ENCODE peak calls at places on chromosomes 7 and 10, in five cellular contexts. One of them, this sample, is unnamed.

GRCh38 chr7:136528329-136528728 is 340.1 kb upstream of the CHRM2 start:
- DNase-seq in Caco-2: no peak
- DNase-seq in NCI-H1105 treated with DMSO at 0.1 percent for 48 hours: no peak
- DNase-seq in DND-41: no peak
- DNase-seq in RPMI7951: peak
- DNase-seq in this sample: peak

GRCh38 chr7:33905389-33906032 is at the start of gene BMPER:
- DNase-seq in Caco-2: peak
- DNase-seq in NCI-H1105 treated with DMSO at 0.1 percent for 48 hours: peak
- DNase-seq in DND-41: no peak
- DNase-seq in RPMI7951: peak
- DNase-seq in this sample: no peak

GRCh38 chr10:88974012-88974411 is 16.6 kb upstream of the FAS start:
- DNase-seq in Caco-2: no peak
- DNase-seq in NCI-H1105 treated with DMSO at 0.1 percent for 48 hours: no peak
- DNase-seq in DND-41: no peak
- DNase-seq in RPMI7951: peak
- DNase-seq in this sample: no peak

GRCh38 chr7:107353701-107354100 is 116.2 kb upstream of the GPR22 start:
- DNase-seq in Caco-2: no peak
- DNase-seq in NCI-H1105 treated with DMSO at 0.1 percent for 48 hours: no peak
- DNase-seq in DND-41: no peak
- DNase-seq in RPMI7951: no peak
- DNase-seq in this sample: no peak

GRCh38 chr7:4633012-4633411 is 49.1 kb upstream of the FOXK1 start:
- DNase-seq in Caco-2: no peak
- DNase-seq in NCI-H1105 treated with DMSO at 0.1 percent for 48 hours: no peak
- DNase-seq in DND-41: no peak
- DNase-seq in RPMI7951: peak
- DNase-seq in this sample: peak

GRCh38 chr7:92835851-92836488 is 403 bp downstream of the CDK6 start:
- DNase-seq in Caco-2: peak
- DNase-seq in NCI-H1105 treated with DMSO at 0.1 percent for 48 hours: no peak
- DNase-seq in DND-41: peak
- DNase-seq in RPMI7951: peak
- DNase-seq in this sample: peak

GRCh38 chr10:47095848-47096612 is 184.8 kb downstream of the PTPN20 start:
- DNase-seq in Caco-2: no peak
- DNase-seq in NCI-H1105 treated with DMSO at 0.1 percent for 48 hours: no peak
- DNase-seq in DND-41: no peak
- DNase-seq in RPMI7951: no peak
- DNase-seq in this sample: peak

GRCh38 chr10:1600861-1601260 is 136.5 kb downstream of the ADARB2 start:
- DNase-seq in Caco-2: no peak
- DNase-seq in NCI-H1105 treated with DMSO at 0.1 percent for 48 hours: peak
- DNase-seq in DND-41: peak
- DNase-seq in RPMI7951: no peak
- DNase-seq in this sample: no peak

GRCh38 chr7:2639994-2640830 is 8.4 kb downstream of the TTYH3 start:
- DNase-seq in Caco-2: no peak
- DNase-seq in NCI-H1105 treated with DMSO at 0.1 percent for 48 hours: no peak
- DNase-seq in DND-41: no peak
- DNase-seq in RPMI7951: peak
- DNase-seq in this sample: peak

GRCh38 chr7:151735854-151736402 is 141.0 kb downstream of the PRKAG2 start:
- DNase-seq in Caco-2: no peak
- DNase-seq in NCI-H1105 treated with DMSO at 0.1 percent for 48 hours: no peak
- DNase-seq in DND-41: no peak
- DNase-seq in RPMI7951: no peak
- DNase-seq in this sample: no peak

GRCh38 chr7:30911561-30911969 is at the start of gene AQP1:
- DNase-seq in Caco-2: no peak
- DNase-seq in NCI-H1105 treated with DMSO at 0.1 percent for 48 hours: no peak
- DNase-seq in DND-41: no peak
- DNase-seq in RPMI7951: peak
- DNase-seq in this sample: no peak

GRCh38 chr7:104328970-104329825 is 795 bp downstream of the LHFPL3 start:
- DNase-seq in Caco-2: no peak
- DNase-seq in NCI-H1105 treated with DMSO at 0.1 percent for 48 hours: peak
- DNase-seq in DND-41: no peak
- DNase-seq in RPMI7951: no peak
- DNase-seq in this sample: no peak

GRCh38 chr7:22357311-22358175 is 589 bp upstream of the RAPGEF5 start:
- DNase-seq in Caco-2: peak
- DNase-seq in NCI-H1105 treated with DMSO at 0.1 percent for 48 hours: peak
- DNase-seq in DND-41: no peak
- DNase-seq in RPMI7951: peak
- DNase-seq in this sample: no peak